ENCODE peak calls at places on chromosomes 13 and 19, in six cellular contexts. One of them, this sample, is unnamed.

GRCh38 chr13:31756346-31756745 is 17.0 kb downstream of the RXFP2 start:
- DNase-seq in H9: no peak
- DNase-seq in mesenchymal stem cell: peak
- DNase-seq in neuronal stem cell: no peak
- DNase-seq in IMR-90: peak
- DNase-seq in H1: no peak
- DNase-seq in this sample: peak

GRCh38 chr19:14563989-14564650 is 7.7 kb downstream of the NDUFB7 start:
- DNase-seq in H9: peak
- DNase-seq in IMR-90: no peak
- DNase-seq in mesenchymal stem cell: no peak
- DNase-seq in H1: peak
- DNase-seq in neuronal stem cell: no peak
- DNase-seq in this sample: no peak

GRCh38 chr19:4267101-4267900 is 11.8 kb upstream of the SHD start:
- DNase-seq in neuronal stem cell: peak
- DNase-seq in H9: peak
- DNase-seq in H1: peak
- DNase-seq in mesenchymal stem cell: peak
- DNase-seq in IMR-90: peak
- DNase-seq in this sample: peak

GRCh38 chr19:54473071-54473941 is at the start of gene CDC42EP5:
- DNase-seq in H9: peak
- DNase-seq in H1: no peak
- DNase-seq in mesenchymal stem cell: peak
- DNase-seq in neuronal stem cell: no peak
- DNase-seq in IMR-90: peak
- DNase-seq in this sample: peak

GRCh38 chr19:16429066-16429758 is 42.6 kb downstream of the EPS15L1 start:
- DNase-seq in H1: no peak
- DNase-seq in mesenchymal stem cell: no peak
- DNase-seq in IMR-90: no peak
- DNase-seq in H9: no peak
- DNase-seq in neuronal stem cell: no peak
- DNase-seq in this sample: no peak

GRCh38 chr19:5321851-5322681 is 18.5 kb downstream of the PTPRS start:
- DNase-seq in mesenchymal stem cell: no peak
- DNase-seq in H1: no peak
- DNase-seq in H9: no peak
- DNase-seq in neuronal stem cell: no peak
- DNase-seq in IMR-90: no peak
- DNase-seq in this sample: no peak

GRCh38 chr19:35716735-35716984 is 1.1 kb upstream of the KMT2B start:
- DNase-seq in IMR-90: no peak
- DNase-seq in H9: no peak
- DNase-seq in mesenchymal stem cell: no peak
- DNase-seq in neuronal stem cell: no peak
- DNase-seq in H1: no peak
- DNase-seq in this sample: no peak

GRCh38 chr13:39847336-39847735 is 191.9 kb downstream of the COG6 start:
- DNase-seq in neuronal stem cell: no peak
- DNase-seq in H1: no peak
- DNase-seq in IMR-90: no peak
- DNase-seq in H9: no peak
- DNase-seq in mesenchymal stem cell: peak
- DNase-seq in this sample: no peak

GRCh38 chr13:26629260-26629659 is 71.8 kb downstream of the WASF3 start:
- DNase-seq in neuronal stem cell: no peak
- DNase-seq in IMR-90: no peak
- DNase-seq in mesenchymal stem cell: no peak
- DNase-seq in H9: no peak
- DNase-seq in H1: no peak
- DNase-seq in this sample: peak

GRCh38 chr19:9981406-9982260 is 28.7 kb downstream of the COL5A3 start:
- DNase-seq in mesenchymal stem cell: no peak
- DNase-seq in IMR-90: no peak
- DNase-seq in H1: no peak
- DNase-seq in neuronal stem cell: no peak
- DNase-seq in H9: no peak
- DNase-seq in this sample: no peak

GRCh38 chr19:45467456-45468158 is at the start of gene FOSB:
- DNase-seq in mesenchymal stem cell: peak
- DNase-seq in H9: peak
- DNase-seq in neuronal stem cell: peak
- DNase-seq in IMR-90: peak
- DNase-seq in H1: peak
- DNase-seq in this sample: peak

GRCh38 chr19:51702103-51702753 is 9.1 kb downstream of the SPACA6 start:
- DNase-seq in H1: peak
- DNase-seq in H9: peak
- DNase-seq in IMR-90: peak
- DNase-seq in mesenchymal stem cell: peak
- DNase-seq in neuronal stem cell: no peak
- DNase-seq in this sample: peak

GRCh38 chr19:19514215-19514633 is 1.1 kb downstream of the TSSK6 start:
- DNase-seq in IMR-90: no peak
- DNase-seq in neuronal stem cell: no peak
- DNase-seq in mesenchymal stem cell: no peak
- DNase-seq in H1: no peak
- DNase-seq in H9: no peak
- DNase-seq in this sample: peak

GRCh38 chr13:41960195-41960699 is 662 bp downstream of the VWA8 start:
- DNase-seq in H9: no peak
- DNase-seq in neuronal stem cell: no peak
- DNase-seq in mesenchymal stem cell: peak
- DNase-seq in H1: no peak
- DNase-seq in IMR-90: peak
- DNase-seq in this sample: peak

GRCh38 chr13:38872693-38873092 is 117.9 kb downstream of the STOML3 start:
- DNase-seq in neuronal stem cell: peak
- DNase-seq in IMR-90: peak
- DNase-seq in H9: peak
- DNase-seq in H1: peak
- DNase-seq in mesenchymal stem cell: peak
- DNase-seq in this sample: peak

GRCh38 chr19:45448425-45448756 is 19.4 kb upstream of the FOSB start:
- DNase-seq in mesenchymal stem cell: no peak
- DNase-seq in IMR-90: no peak
- DNase-seq in H1: no peak
- DNase-seq in H9: no peak
- DNase-seq in neuronal stem cell: no peak
- DNase-seq in this sample: peak

GRCh38 chr13:26604784-26605183 is 47.3 kb downstream of the WASF3 start:
- DNase-seq in H1: no peak
- DNase-seq in IMR-90: no peak
- DNase-seq in mesenchymal stem cell: no peak
- DNase-seq in neuronal stem cell: no peak
- DNase-seq in H9: no peak
- DNase-seq in this sample: no peak

DNA sequence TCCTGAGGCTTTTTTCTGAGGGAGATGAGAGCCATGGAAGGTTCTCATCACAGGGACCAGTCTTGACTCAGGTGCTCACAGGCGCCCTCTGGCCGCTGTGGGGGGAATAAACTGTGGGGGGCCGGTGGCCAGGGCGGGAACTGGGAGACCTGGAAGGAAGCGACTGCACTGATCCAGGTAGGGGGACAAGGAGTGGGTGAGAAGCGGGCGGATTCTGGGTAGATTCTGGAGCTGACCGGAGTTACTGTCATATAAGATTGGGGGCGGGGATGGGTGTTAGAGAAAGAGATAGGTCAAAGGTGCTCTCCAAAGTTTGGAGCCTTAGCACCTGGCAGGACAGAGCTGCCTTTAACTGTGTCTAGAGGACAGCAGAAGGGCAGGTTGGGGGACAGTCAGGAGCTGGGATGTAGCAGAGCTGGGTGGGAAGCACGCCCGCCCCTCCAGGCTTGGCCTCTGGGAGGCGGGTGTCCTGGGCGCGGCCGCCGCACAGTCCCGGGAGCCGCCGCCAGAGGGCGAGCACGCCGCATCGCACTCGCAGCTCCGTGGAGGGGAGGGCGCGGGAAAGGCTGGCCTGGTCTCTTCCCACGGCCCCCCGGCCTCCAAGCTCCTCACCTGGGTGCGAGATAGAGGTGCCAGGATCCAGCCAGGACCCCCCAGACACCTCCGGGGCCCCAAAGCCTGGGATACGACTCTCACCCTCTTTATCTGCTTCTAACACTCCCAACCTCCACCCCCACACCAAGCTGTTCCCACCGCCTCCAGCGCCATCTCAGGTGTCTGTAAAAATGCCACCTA is 4.2 kb upstream of the DAND5 start:
- DNase-seq in H9: peak
- DNase-seq in neuronal stem cell: peak
- DNase-seq in IMR-90: peak
- DNase-seq in mesenchymal stem cell: peak
- DNase-seq in H1: peak
- DNase-seq in this sample: peak
- H3K18ac ChIP-seq in H9: no peak
- H3K18ac ChIP-seq in neuronal stem cell: peak
- H3K18ac ChIP-seq in IMR-90: no peak
- H3K18ac ChIP-seq in mesenchymal stem cell: peak
- H3K18ac ChIP-seq in H1: peak
- H3K18ac ChIP-seq in this sample: peak

DNA sequence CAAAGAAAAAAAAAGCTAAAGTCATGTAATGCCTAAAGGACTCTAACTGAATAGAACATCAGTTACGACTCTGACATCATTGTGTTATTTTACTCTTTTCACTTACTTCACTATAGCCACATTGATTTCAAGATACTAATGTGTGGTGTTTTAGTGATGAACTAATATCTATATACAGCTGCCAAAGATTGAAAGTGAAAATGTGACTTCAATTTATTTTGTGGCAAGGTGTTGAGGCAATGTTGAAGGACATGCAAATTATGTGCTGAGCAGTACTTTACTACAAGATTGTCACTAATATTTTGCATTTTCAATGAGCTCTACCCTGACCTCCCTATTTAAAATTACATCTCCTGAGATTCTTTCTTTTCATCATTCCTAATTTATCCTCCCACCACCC is 1911.9 kb upstream of the PCDH20 start:
- DNase-seq in neuronal stem cell: no peak
- DNase-seq in mesenchymal stem cell: no peak
- DNase-seq in H1: no peak
- DNase-seq in H9: no peak
- DNase-seq in IMR-90: no peak
- DNase-seq in this sample: no peak
- H4K91ac ChIP-seq in neuronal stem cell: no peak
- H4K91ac ChIP-seq in mesenchymal stem cell: no peak
- H4K91ac ChIP-seq in H1: no peak
- H4K91ac ChIP-seq in H9: no peak
- H4K91ac ChIP-seq in IMR-90: no peak
- H4K91ac ChIP-seq in this sample: no peak

GRCh38 chr19:53432088-53432661 is 391 bp downstream of the ZNF761 start:
- DNase-seq in H1: peak
- DNase-seq in neuronal stem cell: peak
- DNase-seq in H9: no peak
- DNase-seq in IMR-90: peak
- DNase-seq in mesenchymal stem cell: peak
- DNase-seq in this sample: no peak

GRCh38 chr19:53431399-53432087 is at the start of gene ZNF761:
- DNase-seq in neuronal stem cell: peak
- DNase-seq in H1: peak
- DNase-seq in H9: peak
- DNase-seq in mesenchymal stem cell: peak
- DNase-seq in IMR-90: peak
- DNase-seq in this sample: peak
- H3K23ac ChIP-seq in neuronal stem cell: no peak
- H3K23ac ChIP-seq in H1: no peak
- H3K23ac ChIP-seq in H9: no peak
- H3K23ac ChIP-seq in mesenchymal stem cell: no peak
- H3K23ac ChIP-seq in IMR-90: peak
- H3K23ac ChIP-seq in this sample: no peak

GRCh38 chr19:48713864-48714755 is 5.4 kb downstream of the MAMSTR start:
- DNase-seq in H9: peak
- DNase-seq in IMR-90: peak
- DNase-seq in neuronal stem cell: peak
- DNase-seq in H1: peak
- DNase-seq in mesenchymal stem cell: peak
- DNase-seq in this sample: peak
- H3K18ac ChIP-seq in H9: no peak
- H3K18ac ChIP-seq in IMR-90: peak
- H3K18ac ChIP-seq in neuronal stem cell: peak
- H3K18ac ChIP-seq in H1: no peak
- H3K18ac ChIP-seq in mesenchymal stem cell: peak
- H3K18ac ChIP-seq in this sample: peak

GRCh38 chr13:55566334-55566733 is 1574.4 kb upstream of the PRR20A start:
- DNase-seq in H9: no peak
- DNase-seq in mesenchymal stem cell: no peak
- DNase-seq in H1: no peak
- DNase-seq in IMR-90: no peak
- DNase-seq in neuronal stem cell: no peak
- DNase-seq in this sample: no peak
- H4K91ac ChIP-seq in H9: no peak
- H4K91ac ChIP-seq in mesenchymal stem cell: no peak
- H4K91ac ChIP-seq in H1: no peak
- H4K91ac ChIP-seq in IMR-90: no peak
- H4K91ac ChIP-seq in neuronal stem cell: no peak
- H4K91ac ChIP-seq in this sample: no peak

GRCh38 chr13:59677966-59678814 is 485.5 kb downstream of the DIAPH3 start:
- DNase-seq in H1: no peak
- DNase-seq in neuronal stem cell: peak
- DNase-seq in IMR-90: peak
- DNase-seq in mesenchymal stem cell: peak
- DNase-seq in H9: no peak
- DNase-seq in this sample: peak
- H3K23ac ChIP-seq in H1: no peak
- H3K23ac ChIP-seq in neuronal stem cell: no peak
- H3K23ac ChIP-seq in IMR-90: no peak
- H3K23ac ChIP-seq in mesenchymal stem cell: no peak
- H3K23ac ChIP-seq in H9: no peak
- H3K23ac ChIP-seq in this sample: no peak

DNA sequence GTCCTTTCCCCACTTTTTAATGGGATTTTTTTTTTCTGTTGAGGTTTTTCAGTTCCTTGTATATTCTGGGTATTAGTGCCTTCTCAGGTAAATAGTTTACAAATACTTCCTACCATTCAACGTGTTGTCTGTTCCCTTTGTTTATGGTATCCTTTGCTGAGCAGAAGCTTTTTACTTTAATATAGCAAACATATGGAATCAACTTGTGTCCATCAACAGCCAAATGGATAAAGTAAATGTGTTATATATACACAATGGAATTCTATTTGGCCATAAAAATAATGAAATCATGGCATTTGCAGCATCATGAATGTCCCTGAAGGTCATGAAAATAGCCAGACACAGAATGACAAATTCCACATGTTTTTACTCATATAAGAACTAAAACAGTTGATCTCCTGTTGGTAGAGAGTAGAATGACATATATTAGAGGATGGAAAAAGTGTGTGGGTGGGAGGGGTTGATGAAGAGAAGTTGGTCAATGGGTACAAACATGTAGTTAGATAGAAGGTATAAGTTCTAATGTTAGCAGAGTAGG is 500.8 kb downstream of the SLITRK6 start:
- DNase-seq in neuronal stem cell: no peak
- DNase-seq in H1: no peak
- DNase-seq in mesenchymal stem cell: peak
- DNase-seq in H9: no peak
- DNase-seq in IMR-90: no peak
- DNase-seq in this sample: no peak
- H3K18ac ChIP-seq in neuronal stem cell: no peak
- H3K18ac ChIP-seq in H1: no peak
- H3K18ac ChIP-seq in mesenchymal stem cell: no peak
- H3K18ac ChIP-seq in H9: no peak
- H3K18ac ChIP-seq in IMR-90: no peak
- H3K18ac ChIP-seq in this sample: no peak

GRCh38 chr13:24161010-24161775 is 673 bp downstream of the SPATA13 start:
- DNase-seq in H9: peak
- DNase-seq in neuronal stem cell: no peak
- DNase-seq in mesenchymal stem cell: no peak
- DNase-seq in IMR-90: no peak
- DNase-seq in H1: peak
- DNase-seq in this sample: no peak
- H4K91ac ChIP-seq in H9: no peak
- H4K91ac ChIP-seq in neuronal stem cell: no peak
- H4K91ac ChIP-seq in mesenchymal stem cell: peak
- H4K91ac ChIP-seq in IMR-90: peak
- H4K91ac ChIP-seq in H1: no peak
- H4K91ac ChIP-seq in this sample: no peak

This sample was measured in trophoblast cell.